ENCODE peak calls at places on chromosomes 3 and 15, in seven cellular contexts. One of them, this sample, is unnamed.

GRCh38 chr3:45473841-45474240 is 85.5 kb downstream of the LARS2 start:
- DNase-seq in PC-3: no peak
- DNase-seq in SK-N-SH: no peak
- DNase-seq in HCT116: no peak
- DNase-seq in PC-9: no peak
- DNase-seq in hepatocyte: no peak
- DNase-seq in MM.1S: no peak
- DNase-seq in this sample: no peak

GRCh38 chr15:27271258-27271657 is 300.3 kb downstream of the GABRG3 start:
- DNase-seq in MM.1S: no peak
- DNase-seq in hepatocyte: no peak
- DNase-seq in SK-N-SH: no peak
- DNase-seq in PC-9: no peak
- DNase-seq in PC-3: no peak
- DNase-seq in HCT116: no peak
- DNase-seq in this sample: no peak

GRCh38 chr3:31635586-31635985 is 102.9 kb downstream of the STT3B start:
- DNase-seq in SK-N-SH: no peak
- DNase-seq in PC-9: no peak
- DNase-seq in PC-3: no peak
- DNase-seq in MM.1S: no peak
- DNase-seq in HCT116: no peak
- DNase-seq in hepatocyte: no peak
- DNase-seq in this sample: no peak

GRCh38 chr3:128491900-128492352 is 1.1 kb downstream of the GATA2 start:
- DNase-seq in HCT116: no peak
- DNase-seq in PC-9: no peak
- DNase-seq in PC-3: no peak
- DNase-seq in SK-N-SH: no peak
- DNase-seq in MM.1S: no peak
- DNase-seq in hepatocyte: no peak
- DNase-seq in this sample: no peak

GRCh38 chr3:108552267-108553159 is 36.7 kb downstream of the CIP2A start:
- DNase-seq in SK-N-SH: peak; percentile 11
- DNase-seq in HCT116: peak; percentile 19
- DNase-seq in PC-9: peak; percentile 63
- DNase-seq in PC-3: peak; percentile 76
- DNase-seq in MM.1S: peak; percentile 47
- DNase-seq in hepatocyte: peak; percentile 64
- DNase-seq in this sample: peak; percentile 28

GRCh38 chr3:46811615-46812236 is 51.5 kb downstream of the MYL3 start:
- DNase-seq in PC-9: no peak
- DNase-seq in hepatocyte: peak; percentile 77
- DNase-seq in SK-N-SH: peak; percentile 37
- DNase-seq in PC-3: no peak
- DNase-seq in MM.1S: no peak
- DNase-seq in HCT116: no peak
- DNase-seq in this sample: no peak

GRCh38 chr3:171372694-171373093 is 87.5 kb downstream of the TNIK start:
- DNase-seq in hepatocyte: no peak
- DNase-seq in HCT116: no peak
- DNase-seq in PC-9: no peak
- DNase-seq in SK-N-SH: no peak
- DNase-seq in MM.1S: no peak
- DNase-seq in PC-3: no peak
- DNase-seq in this sample: no peak

GRCh38 chr15:52112203-52112750 is 298 bp downstream of the BCL2L10 start:
- DNase-seq in hepatocyte: peak; percentile 46
- DNase-seq in HCT116: no peak
- DNase-seq in PC-3: no peak
- DNase-seq in PC-9: no peak
- DNase-seq in SK-N-SH: peak; percentile 82
- DNase-seq in MM.1S: peak; percentile 14
- DNase-seq in this sample: no peak

GRCh38 chr3:37934631-37935289 is 55.8 kb upstream of the VILL start:
- DNase-seq in HCT116: no peak
- DNase-seq in SK-N-SH: no peak
- DNase-seq in MM.1S: no peak
- DNase-seq in PC-3: no peak
- DNase-seq in hepatocyte: no peak
- DNase-seq in PC-9: no peak
- DNase-seq in this sample: no peak

GRCh38 chr3:55968331-55968730 is 481.2 kb upstream of the WNT5A start:
- DNase-seq in PC-3: no peak
- DNase-seq in hepatocyte: no peak
- DNase-seq in MM.1S: no peak
- DNase-seq in SK-N-SH: no peak
- DNase-seq in PC-9: peak; percentile 86
- DNase-seq in HCT116: no peak
- DNase-seq in this sample: no peak

GRCh38 chr15:70853855-70854668 is at the start of gene LARP6:
- DNase-seq in PC-9: no peak
- DNase-seq in hepatocyte: peak; percentile 82
- DNase-seq in MM.1S: peak; percentile 10
- DNase-seq in PC-3: peak; percentile 48
- DNase-seq in SK-N-SH: peak; percentile 96
- DNase-seq in HCT116: no peak
- DNase-seq in this sample: no peak

GRCh38 chr15:63291507-63291906 is 14.1 kb downstream of the APH1B start:
- DNase-seq in SK-N-SH: no peak
- DNase-seq in HCT116: no peak
- DNase-seq in PC-3: peak; percentile 33
- DNase-seq in hepatocyte: peak; percentile 8
- DNase-seq in MM.1S: no peak
- DNase-seq in PC-9: no peak
- DNase-seq in this sample: no peak

GRCh38 chr3:195150194-195151118 is 120.5 kb downstream of the XXYLT1 start:
- DNase-seq in PC-9: no peak
- DNase-seq in SK-N-SH: peak; percentile 38
- DNase-seq in hepatocyte: peak; percentile 66
- DNase-seq in PC-3: peak; percentile 78
- DNase-seq in MM.1S: peak; percentile 74
- DNase-seq in HCT116: no peak
- DNase-seq in this sample: peak; percentile 64

DNA sequence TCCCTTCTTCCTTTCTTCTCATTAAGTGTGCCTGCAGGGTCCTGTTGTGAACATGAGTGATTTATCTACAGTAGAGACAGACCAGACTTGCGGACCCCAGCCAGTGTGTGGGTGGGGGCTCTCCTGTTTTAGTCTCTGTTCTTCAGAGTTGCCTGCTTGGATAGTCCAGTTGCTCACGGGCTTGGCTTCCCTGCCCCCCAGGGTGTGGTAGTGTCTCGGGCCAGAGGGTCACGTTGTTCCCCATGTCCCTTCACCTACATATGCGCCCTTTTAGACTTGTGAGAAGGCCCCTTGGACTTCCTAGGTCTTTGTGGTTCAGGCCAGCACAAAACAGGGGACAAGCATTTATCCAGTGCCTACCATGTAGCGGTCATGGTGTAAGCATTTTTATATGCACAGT is 85.8 kb downstream of the AAGAB start:
- DNase-seq in HCT116: no peak
- DNase-seq in hepatocyte: no peak
- DNase-seq in SK-N-SH: no peak
- DNase-seq in MM.1S: no peak
- DNase-seq in PC-9: no peak
- DNase-seq in PC-3: no peak
- DNase-seq in this sample: no peak
- H3K9me2 ChIP-seq in HCT116: no peaks in the 10 kb centered on the region
- H3K9me2 ChIP-seq in hepatocyte: no peaks in the 10 kb centered on the region
- H3K9me2 ChIP-seq in SK-N-SH: no peaks in the 10 kb centered on the region
- H3K9me2 ChIP-seq in MM.1S: no peaks in the 10 kb centered on the region
- H3K9me2 ChIP-seq in PC-9: no peaks in the 10 kb centered on the region
- H3K9me2 ChIP-seq in PC-3: no peaks in the 10 kb centered on the region
- H3K9me2 ChIP-seq in this sample: no peaks in the 10 kb centered on the region

GRCh38 chr3:51970606-51971300 is 3.1 kb downstream of the ABHD14B start:
- DNase-seq in hepatocyte: no peak
- DNase-seq in MM.1S: no peak
- DNase-seq in PC-3: no peak
- DNase-seq in HCT116: no peak
- DNase-seq in PC-9: no peak
- DNase-seq in SK-N-SH: no peak
- DNase-seq in this sample: no peak
- TF ChIP-seq CTCF in hepatocyte: no peak
- TF ChIP-seq CTCF in MM.1S: no peak
- TF ChIP-seq CTCF in PC-3: no peak
- TF ChIP-seq CTCF in HCT116: no peak
- TF ChIP-seq CTCF in PC-9: no peak
- TF ChIP-seq CTCF in SK-N-SH: no peak
- TF ChIP-seq CTCF in this sample: no peak

DNA sequence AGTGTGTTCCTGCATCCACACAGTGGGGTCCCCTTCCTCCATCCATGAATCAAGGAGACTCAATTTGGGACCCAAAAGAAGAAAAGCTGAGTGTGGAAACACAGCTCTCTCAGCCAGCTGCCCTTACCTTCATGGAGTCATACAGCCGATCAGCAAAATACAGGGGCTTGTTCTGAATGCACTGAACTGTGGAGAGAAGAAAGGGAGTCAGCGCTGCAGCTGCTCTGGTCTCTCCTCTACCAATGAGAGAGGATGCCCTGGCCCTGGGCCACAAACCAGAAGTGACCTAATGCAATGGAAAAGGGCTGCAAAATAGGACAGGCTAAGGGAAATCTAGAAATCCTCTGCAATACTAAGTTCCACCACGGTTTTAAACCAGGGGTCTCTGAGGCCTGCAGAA is 46.7 kb downstream of the ANXA2 start:
- DNase-seq in PC-3: no peak
- DNase-seq in hepatocyte: no peak
- DNase-seq in MM.1S: no peak
- DNase-seq in HCT116: no peak
- DNase-seq in PC-9: no peak
- DNase-seq in SK-N-SH: no peak
- DNase-seq in this sample: no peak
- H3K9me2 ChIP-seq in PC-3: no peaks in the 10 kb centered on the region
- H3K9me2 ChIP-seq in hepatocyte: no peaks in the 10 kb centered on the region
- H3K9me2 ChIP-seq in MM.1S: no peaks in the 10 kb centered on the region
- H3K9me2 ChIP-seq in HCT116: no peaks in the 10 kb centered on the region
- H3K9me2 ChIP-seq in PC-9: no peaks in the 10 kb centered on the region
- H3K9me2 ChIP-seq in SK-N-SH: no peaks in the 10 kb centered on the region
- H3K9me2 ChIP-seq in this sample: no peaks in the 10 kb centered on the region

GRCh38 chr3:176814252-176814651 is 383.0 kb downstream of the TBL1XR1 start:
- DNase-seq in PC-3: peak; percentile 78
- DNase-seq in MM.1S: no peak
- DNase-seq in HCT116: peak; percentile 54
- DNase-seq in SK-N-SH: peak; percentile 45
- DNase-seq in hepatocyte: peak; percentile 81
- DNase-seq in PC-9: no peak
- DNase-seq in this sample: peak; percentile 68
- TF ChIP-seq CTCF in PC-3: peak; percentile 84
- TF ChIP-seq CTCF in MM.1S: peak; percentile 26
- TF ChIP-seq CTCF in HCT116: peak; percentile 37
- TF ChIP-seq CTCF in SK-N-SH: peak; percentile 34
- TF ChIP-seq CTCF in hepatocyte: peak; percentile 65
- TF ChIP-seq CTCF in PC-9: no peak
- TF ChIP-seq CTCF in this sample: peak; percentile 83

GRCh38 chr3:41162981-41163380 is 36.3 kb upstream of the CTNNB1 start:
- DNase-seq in PC-9: no peak
- DNase-seq in MM.1S: no peak
- DNase-seq in PC-3: no peak
- DNase-seq in SK-N-SH: no peak
- DNase-seq in hepatocyte: no peak
- DNase-seq in HCT116: no peak
- DNase-seq in this sample: no peak
- H3K9me2 ChIP-seq in PC-9: no peaks in the 10 kb centered on the region
- H3K9me2 ChIP-seq in MM.1S: no peaks in the 10 kb centered on the region
- H3K9me2 ChIP-seq in PC-3: no peaks in the 10 kb centered on the region
- H3K9me2 ChIP-seq in SK-N-SH: no peaks in the 10 kb centered on the region
- H3K9me2 ChIP-seq in hepatocyte: no peaks in the 10 kb centered on the region
- H3K9me2 ChIP-seq in HCT116: no peaks in the 10 kb centered on the region
- H3K9me2 ChIP-seq in this sample: no peaks in the 10 kb centered on the region